ENCODE peak calls at places on chromosomes 1 and 21, in five cellular contexts. One of them, this sample, is unnamed.

GRCh38 chr1:80778094-80778840 is 1022.5 kb upstream of the ADGRL2 start:
- DNase-seq in A673: no peak
- DNase-seq in naive B cell: no peak
- DNase-seq in HuH-7.5: no peak
- DNase-seq in EL: no peak
- DNase-seq in this sample: no peak

GRCh38 chr1:90919900-90920299 is 101.9 kb downstream of the ZNF644 start:
- DNase-seq in naive B cell: no peak
- DNase-seq in A673: no peak
- DNase-seq in HuH-7.5: no peak
- DNase-seq in EL: no peak
- DNase-seq in this sample: peak

GRCh38 chr1:100456880-100457279 is 81.1 kb upstream of the GPR88 start:
- DNase-seq in HuH-7.5: no peak
- DNase-seq in A673: no peak
- DNase-seq in EL: no peak
- DNase-seq in naive B cell: no peak
- DNase-seq in this sample: no peak

GRCh38 chr1:230569201-230569600 is 73.1 kb upstream of the COG2 start:
- DNase-seq in HuH-7.5: no peak
- DNase-seq in EL: no peak
- DNase-seq in naive B cell: no peak
- DNase-seq in A673: no peak
- DNase-seq in this sample: no peak

GRCh38 chr1:11289064-11289463 is 16.1 kb downstream of the UBIAD1 start:
- DNase-seq in HuH-7.5: no peak
- DNase-seq in naive B cell: no peak
- DNase-seq in A673: no peak
- DNase-seq in EL: no peak
- DNase-seq in this sample: no peak

GRCh38 chr21:46114963-46115362 is 17.1 kb downstream of the COL6A2 start:
- DNase-seq in EL: no peak
- DNase-seq in A673: no peak
- DNase-seq in HuH-7.5: no peak
- DNase-seq in naive B cell: no peak
- DNase-seq in this sample: peak

GRCh38 chr1:32998997-32999396 is 34.4 kb upstream of the RNF19B start:
- DNase-seq in naive B cell: no peak
- DNase-seq in A673: no peak
- DNase-seq in HuH-7.5: no peak
- DNase-seq in EL: no peak
- DNase-seq in this sample: peak

GRCh38 chr1:29517251-29518080 is 281.1 kb downstream of the PTPRU start:
- DNase-seq in naive B cell: no peak
- DNase-seq in HuH-7.5: no peak
- DNase-seq in EL: no peak
- DNase-seq in A673: no peak
- DNase-seq in this sample: no peak

GRCh38 chr1:73205294-73205973 is 923.1 kb upstream of the NEGR1 start:
- DNase-seq in naive B cell: no peak
- DNase-seq in A673: peak
- DNase-seq in HuH-7.5: no peak
- DNase-seq in EL: no peak
- DNase-seq in this sample: no peak

GRCh38 chr1:4395158-4395557 is 259.3 kb upstream of the AJAP1 start:
- DNase-seq in A673: no peak
- DNase-seq in HuH-7.5: no peak
- DNase-seq in naive B cell: no peak
- DNase-seq in EL: no peak
- DNase-seq in this sample: no peak

GRCh38 chr1:56434025-56434424 is 145.3 kb downstream of the PLPP3 start:
- DNase-seq in naive B cell: no peak
- DNase-seq in EL: peak
- DNase-seq in A673: no peak
- DNase-seq in HuH-7.5: no peak
- DNase-seq in this sample: no peak

GRCh38 chr1:178693368-178693767 is 31.7 kb upstream of the RALGPS2 start:
- DNase-seq in HuH-7.5: peak
- DNase-seq in naive B cell: no peak
- DNase-seq in EL: no peak
- DNase-seq in A673: no peak
- DNase-seq in this sample: no peak

GRCh38 chr1:212666116-212666775 is 33.4 kb downstream of the BATF3 start:
- DNase-seq in EL: no peak
- DNase-seq in naive B cell: no peak
- DNase-seq in A673: no peak
- DNase-seq in HuH-7.5: no peak
- DNase-seq in this sample: no peak

GRCh38 chr1:6118415-6118814 is 61.7 kb downstream of the CHD5 start:
- DNase-seq in A673: no peak
- DNase-seq in HuH-7.5: no peak
- DNase-seq in EL: peak
- DNase-seq in naive B cell: no peak
- DNase-seq in this sample: peak

GRCh38 chr1:36911631-36912364 is 122.5 kb downstream of the GRIK3 start:
- DNase-seq in A673: no peak
- DNase-seq in EL: no peak
- DNase-seq in naive B cell: no peak
- DNase-seq in HuH-7.5: no peak
- DNase-seq in this sample: no peak

GRCh38 chr1:3649342-3650247 is at the start of gene WRAP73:
- DNase-seq in A673: peak
- DNase-seq in naive B cell: peak
- DNase-seq in EL: peak
- DNase-seq in HuH-7.5: peak
- DNase-seq in this sample: peak

GRCh38 chr1:53733975-53734649 is 4.9 kb downstream of the GLIS1 start:
- DNase-seq in A673: no peak
- DNase-seq in EL: peak
- DNase-seq in HuH-7.5: no peak
- DNase-seq in naive B cell: no peak
- DNase-seq in this sample: peak

GRCh38 chr1:178017517-178017916 is 47.7 kb upstream of the SEC16B start:
- DNase-seq in A673: no peak
- DNase-seq in HuH-7.5: no peak
- DNase-seq in EL: no peak
- DNase-seq in naive B cell: no peak
- DNase-seq in this sample: no peak

GRCh38 chr1:169491845-169492281 is 6.1 kb upstream of the SLC19A2 start:
- DNase-seq in naive B cell: no peak
- DNase-seq in EL: no peak
- DNase-seq in A673: no peak
- DNase-seq in HuH-7.5: no peak
- DNase-seq in this sample: peak

GRCh38 chr1:150192012-150192411 is 42.3 kb downstream of the PLEKHO1 start:
- DNase-seq in naive B cell: no peak
- DNase-seq in A673: no peak
- DNase-seq in HuH-7.5: no peak
- DNase-seq in EL: peak
- DNase-seq in this sample: peak

GRCh38 chr1:28507247-28507645 is 1.4 kb downstream of the RCC1 start:
- DNase-seq in A673: peak
- DNase-seq in HuH-7.5: no peak
- DNase-seq in EL: peak
- DNase-seq in naive B cell: no peak
- DNase-seq in this sample: peak

GRCh38 chr1:184512724-184513123 is 125.9 kb downstream of the C1orf21 start:
- DNase-seq in naive B cell: no peak
- DNase-seq in EL: no peak
- DNase-seq in HuH-7.5: no peak
- DNase-seq in A673: no peak
- DNase-seq in this sample: no peak

GRCh38 chr1:236416165-236416564 is 22.1 kb downstream of the EDARADD start:
- DNase-seq in EL: no peak
- DNase-seq in A673: peak
- DNase-seq in naive B cell: peak
- DNase-seq in HuH-7.5: no peak
- DNase-seq in this sample: no peak

GRCh38 chr1:78833491-78833890 is 173.0 kb downstream of the ADGRL4 start:
- DNase-seq in A673: peak
- DNase-seq in HuH-7.5: no peak
- DNase-seq in naive B cell: no peak
- DNase-seq in EL: peak
- DNase-seq in this sample: peak

GRCh38 chr1:33792216-33792615 is 71.7 kb upstream of the HMGB4 start:
- DNase-seq in HuH-7.5: no peak
- DNase-seq in A673: no peak
- DNase-seq in EL: no peak
- DNase-seq in naive B cell: no peak
- DNase-seq in this sample: no peak

GRCh38 chr1:27538793-27539192 is 48.8 kb upstream of the WASF2 start:
- DNase-seq in naive B cell: no peak
- DNase-seq in A673: no peak
- DNase-seq in EL: peak
- DNase-seq in HuH-7.5: no peak
- DNase-seq in this sample: peak

GRCh38 chr1:54980528-54981241 is at the start of gene TMEM61:
- DNase-seq in EL: no peak
- DNase-seq in HuH-7.5: no peak
- DNase-seq in naive B cell: no peak
- DNase-seq in A673: no peak
- DNase-seq in this sample: no peak

GRCh38 chr1:65190229-65190628 is 42.2 kb downstream of the AK4 start:
- DNase-seq in EL: no peak
- DNase-seq in naive B cell: no peak
- DNase-seq in A673: no peak
- DNase-seq in HuH-7.5: no peak
- DNase-seq in this sample: no peak

GRCh38 chr1:178417858-178418257 is 78.9 kb downstream of the CLEC20A start:
- DNase-seq in HuH-7.5: no peak
- DNase-seq in A673: peak
- DNase-seq in EL: peak
- DNase-seq in naive B cell: no peak
- DNase-seq in this sample: peak

This sample was measured in fibroblast of mammary gland.